ENCODE peak calls at places on chromosome 4, in four cellular contexts. F is HFF-Myc, N is WTC11, R is astrocyte of the cerebellum. P is an unnamed sample.
A peak's percentile ranks its signal among the peaks of the same experiment; 100 is the strongest.

GRCh38 chr4:144357970-144358369 is 217.5 kb upstream of the GYPA start:
- DNase-seq in F (no peak), N (no peak), R (no peak), P (no peak)

GRCh38 chr4:83582289-83582756 is 46.4 kb downstream of the GPAT3 start:
- DNase-seq in F (no peak), N (no peak), R (peak; percentile 22), P (no peak)

GRCh38 chr4:15855804-15856475 is 77.8 kb downstream of the CD38 start:
- DNase-seq in F (no peak), N (no peak), R (peak; percentile 8), P (no peak)

GRCh38 chr4:8221476-8221875 is 22.4 kb downstream of the SH3TC1 start:
- DNase-seq in F (peak; percentile 57), N (no peak), R (no peak), P (no peak)

GRCh38 chr4:52750819-52751348 is 341 bp downstream of the ERVMER34-1 start:
- DNase-seq in F (no peak), N (peak; percentile 56), R (no peak), P (no peak)

GRCh38 chr4:175373031-175373430 is 439.0 kb downstream of the GPM6A start:
- DNase-seq in F (no peak), N (no peak), R (no peak), P (no peak)

GRCh38 chr4:7506119-7506518 is 71.4 kb upstream of the PSAPL1 start:
- DNase-seq in F (no peak), N (no peak), R (peak; percentile 50), P (no peak)

GRCh38 chr4:76856183-76856969 is 41.6 kb downstream of the SOWAHB start:
- DNase-seq in F (peak; percentile 29), N (no peak), R (peak; percentile 61), P (no peak)

GRCh38 chr4:47145630-47146029 is 114.3 kb downstream of the GABRB1 start:
- DNase-seq in F (peak; percentile 4), N (no peak), R (peak; percentile 59), P (no peak)

GRCh38 chr4:22744478-22745062 is 51.8 kb downstream of the GBA3 start:
- DNase-seq in F (no peak), N (no peak), R (no peak), P (no peak)

GRCh38 chr4:58760737-58761136 is 1650.6 kb upstream of the IGFBP7 start:
- DNase-seq in F (no peak), N (no peak), R (no peak), P (no peak)

GRCh38 chr4:81351653-81352455 is 119.9 kb downstream of the RASGEF1B start:
- DNase-seq in F (peak; percentile 40), N (peak; percentile 85), R (peak; percentile 77), P (peak; percentile 80)

GRCh38 chr4:106287353-106287969 is 28.5 kb downstream of the TBCK start:
- DNase-seq in F (peak; percentile 75), N (no peak), R (peak; percentile 77), P (no peak)

GRCh38 chr4:71186257-71186565 is 152.6 kb upstream of the SLC4A4 start:
- DNase-seq in F (no peak), N (no peak), R (no peak), P (no peak)

GRCh38 chr4:68700152-68700551 is 29.7 kb upstream of the UGT2B15 start:
- DNase-seq in F (no peak), N (no peak), R (no peak), P (no peak)

GRCh38 chr4:1998296-1998695 is 10.5 kb downstream of the NELFA start:
- DNase-seq in F (no peak), N (no peak), R (no peak), P (no peak)

GRCh38 chr4:85756938-85757337 is 282.0 kb downstream of the ARHGAP24 start:
- DNase-seq in F (no peak), N (peak; percentile 16), R (no peak), P (peak; percentile 15)

GRCh38 chr4:12724520-12724919 is 759.6 kb downstream of the RAB28 start:
- DNase-seq in F (no peak), N (no peak), R (no peak), P (no peak)

GRCh38 chr4:148015058-148015457 is 283.2 kb downstream of the ARHGAP10 start:
- DNase-seq in F (no peak), N (no peak), R (no peak), P (no peak)

GRCh38 chr4:145298885-145299284 is 118.5 kb upstream of the OTUD4 start:
- DNase-seq in F (no peak), N (no peak), R (no peak), P (no peak)

GRCh38 chr4:94472056-94472826 is 20.5 kb downstream of the PDLIM5 start:
- DNase-seq in F (no peak), N (no peak), R (peak; percentile 62), P (no peak)

GRCh38 chr4:87078987-87079469 is 141.4 kb downstream of the KLHL8 start:
- DNase-seq in F (no peak), N (no peak), R (no peak), P (no peak)

GRCh38 chr4:148852092-148852699 is 410.0 kb upstream of the NR3C2 start:
- DNase-seq in F (no peak), N (no peak), R (no peak), P (no peak)

GRCh38 chr4:141247430-141247780 is 26.7 kb downstream of the ZNF330 start:
- DNase-seq in F (no peak), N (no peak), R (no peak), P (no peak)

GRCh38 chr4:144646523-144647094 is 653 bp downstream of the HHIP start:
- DNase-seq in F (no peak), N (peak; percentile 19), R (no peak), P (peak; percentile 71)

GRCh38 chr4:73446336-73446938 is 10.4 kb downstream of the AFP start:
- DNase-seq in F (no peak), N (no peak), R (peak; percentile 32), P (no peak)

GRCh38 chr4:163484906-163485305 is 9.6 kb upstream of the TMA16 start:
- DNase-seq in F (no peak), N (peak; percentile 72), R (peak; percentile 47), P (peak; percentile 69)

GRCh38 chr4:243407-243806 is 61.9 kb downstream of the ZNF732 start:
- DNase-seq in F (no peak), N (peak; percentile 33), R (no peak), P (peak; percentile 35)

GRCh38 chr4:29082684-29083083 is 1637.5 kb upstream of the PCDH7 start:
- DNase-seq in F (no peak), N (no peak), R (no peak), P (no peak)

GRCh38 chr4:174252412-174252811 is 31.1 kb downstream of the FBXO8 start:
- DNase-seq in F (no peak), N (no peak), R (no peak), P (no peak)

GRCh38 chr4:67779631-67780030 is 25.4 kb upstream of the GNRHR start:
- DNase-seq in F (no peak), N (no peak), R (no peak), P (no peak)

GRCh38 chr4:70183168-70183939 is 12.2 kb upstream of the ODAM start:
- DNase-seq in F (no peak), N (peak; percentile 35), R (peak; percentile 37), P (peak; percentile 19)

GRCh38 chr4:123244233-123244632 is 152.4 kb upstream of the SPRY1 start:
- DNase-seq in F (no peak), N (no peak), R (no peak), P (no peak)

GRCh38 chr4:101140228-101140627 is 207.1 kb downstream of the PPP3CA start:
- DNase-seq in F (no peak), N (no peak), R (no peak), P (no peak)

GRCh38 chr4:188971125-188971524 is 831.9 kb downstream of the TRIML1 start:
- DNase-seq in F (no peak), N (no peak), R (no peak), P (no peak)
- TF ChIP-seq CTCF in F (peak; percentile 24), N (no peak), R (peak; percentile 37), P (no peak)

GRCh38 chr4:150415213-150415612 is 166.7 kb upstream of the MAB21L2 start:
- DNase-seq in F (no peak), N (no peak), R (no peak), P (no peak)

GRCh38 chr4:150411527-150411926 is 170.4 kb upstream of the MAB21L2 start:
- DNase-seq in F (no peak), N (no peak), R (no peak), P (no peak)
- TF ChIP-seq CTCF in F (no peak), N (no peak), R (no peak), P (no peak)

GRCh38 chr4:154415313-154415712 is 76.3 kb downstream of the DCHS2 start:
- DNase-seq in F (no peak), N (no peak), R (no peak), P (no peak)

GRCh38 chr4:154414796-154415195 is 76.8 kb downstream of the DCHS2 start:
- DNase-seq in F (no peak), N (no peak), R (no peak), P (no peak)

GRCh38 chr4:154421618-154422017 is 70.0 kb downstream of the DCHS2 start:
- DNase-seq in F (no peak), N (no peak), R (no peak), P (no peak)

GRCh38 chr4:154417358-154417673 is 74.3 kb downstream of the DCHS2 start:
- DNase-seq in F (no peak), N (no peak), R (no peak), P (no peak)

GRCh38 chr4:154416183-154416543 is 75.4 kb downstream of the DCHS2 start:
- DNase-seq in F (no peak), N (peak; percentile 59), R (no peak), P (peak; percentile 63)
- TF ChIP-seq CTCF in F (peak; percentile 5), N (no peak), R (peak; percentile 22), P (no peak)

GRCh38 chr4:176834531-176834930 is 41.8 kb upstream of the VEGFC start:
- DNase-seq in F (no peak), N (no peak), R (no peak), P (no peak)
- TF ChIP-seq CTCF in F (no peak), N (no peak), R (no peak), P (no peak)

GRCh38 chr4:79598214-79598613 is 190.2 kb upstream of the GK2 start:
- DNase-seq in F (no peak), N (no peak), R (no peak), P (no peak)
- TF ChIP-seq CTCF in F (no peak), N (no peak), R (no peak), P (no peak)

GRCh38 chr4:33086351-33086900 is 2366.3 kb downstream of the PCDH7 start:
- DNase-seq in F (no peak), N (no peak), R (no peak), P (no peak)
- TF ChIP-seq CTCF in F (no peak), N (no peak), R (no peak), P (no peak)

GRCh38 chr4:10736895-10737294 is 52.3 kb upstream of the CLNK start:
- DNase-seq in F (no peak), N (no peak), R (no peak), P (no peak)
- TF ChIP-seq CTCF in F (no peak), N (no peak), R (no peak), P (no peak)

DNA sequence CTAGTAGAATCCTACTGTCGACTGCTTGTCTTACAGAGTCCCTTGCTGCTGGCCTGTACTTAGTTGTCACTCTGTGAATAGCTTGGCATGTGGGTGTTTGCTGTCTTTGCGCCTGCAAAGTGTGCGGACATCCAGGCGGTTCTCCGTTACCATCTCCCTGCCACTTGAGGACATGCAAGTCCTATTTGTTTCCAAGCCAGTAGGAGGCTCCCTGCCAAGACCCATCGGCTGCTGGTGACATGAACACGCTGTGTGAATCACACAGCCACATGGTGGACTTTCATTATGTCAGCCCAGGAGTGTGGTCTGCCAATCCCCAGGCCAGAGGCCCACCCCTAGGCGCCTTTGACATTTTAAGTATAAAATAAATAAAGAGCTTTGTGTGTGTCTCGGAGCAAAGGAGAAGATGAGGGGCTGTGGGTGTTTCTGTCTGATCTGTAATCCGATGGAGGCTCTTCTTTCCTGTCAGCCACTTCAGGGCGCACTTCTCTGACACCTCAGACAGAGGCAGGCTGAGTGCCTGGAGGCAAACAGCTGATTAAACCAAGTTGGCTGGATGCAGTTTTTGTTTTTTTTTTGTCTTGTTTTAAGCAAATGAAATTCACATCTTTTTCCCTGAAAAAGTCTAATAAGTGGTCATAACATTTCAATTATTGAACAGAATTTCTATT is 51.5 kb downstream of the ALPK1 start:
- DNase-seq in F (peak; percentile 72), N (peak; percentile 61), R (no peak), P (peak; percentile 66)
- TF ChIP-seq CTCF in F (peak; percentile 36), N (no peak), R (peak; percentile 19), P (no peak)